ENCODE peak calls at places on chromosome 15, in eight cellular contexts. U is activated CD8-positive, alpha-beta memory T cell treated with anti-CD3 and anti-CD28 coated beads for 48 hours; Y is T-cell; W is kidney; Z is stimulated activated CD8-positive, alpha-beta memory T cell treated with anti-CD3 and anti-CD28 coated beads, Interleukin-4, amount 100 ng/mL, for 1 hour; C is upper lobe of right lung; T is lung microvascular endothelial cell; X is stimulated activated naive CD4-positive, alpha-beta T cell. L is an unnamed sample.

GRCh38 chr15:85443593-85444328 is 63.4 kb downstream of the AKAP13 start:
- DNase-seq in Y (no peak), U (no peak), T (peak), C (no peak), X (no peak), Z (no peak), W (no peak), L (no peak)

GRCh38 chr15:28086175-28086703 is 12.9 kb downstream of the OCA2 start:
- DNase-seq in U (no peak), C (no peak), W (no peak), T (peak), Z (no peak), Y (peak), X (no peak), L (no peak)

GRCh38 chr15:48063411-48063985 is 57.3 kb upstream of the SLC24A5 start:
- DNase-seq in U (no peak), C (no peak), Y (no peak), Z (no peak), X (no peak), W (no peak), T (no peak), L (no peak)

GRCh38 chr15:51374131-51374530 is 32.7 kb downstream of the GLDN start:
- DNase-seq in Z (no peak), U (no peak), Y (no peak), T (no peak), W (no peak), C (no peak), X (no peak), L (no peak)

GRCh38 chr15:48759921-48760320 is 50.9 kb downstream of the CEP152 start:
- DNase-seq in T (no peak), Y (no peak), U (no peak), C (no peak), Z (no peak), X (no peak), W (no peak), L (no peak)

GRCh38 chr15:77144492-77145070 is 73.7 kb upstream of the TSPAN3 start:
- DNase-seq in U (no peak), C (no peak), Z (no peak), Y (no peak), X (no peak), W (no peak), T (peak), L (no peak)

GRCh38 chr15:22973286-22973685 is 6.9 kb downstream of the CYFIP1 start:
- DNase-seq in W (no peak), Y (no peak), U (no peak), T (no peak), Z (no peak), C (no peak), X (no peak), L (no peak)

GRCh38 chr15:72179950-72180581 is 17.5 kb downstream of the GRAMD2A start:
- DNase-seq in W (peak), Y (no peak), C (no peak), Z (no peak), T (no peak), X (no peak), U (no peak), L (no peak)

GRCh38 chr15:83472797-83473196 is 25.7 kb downstream of the SH3GL3 start:
- DNase-seq in Z (no peak), X (no peak), Y (no peak), C (no peak), W (no peak), T (no peak), U (no peak), L (no peak)

GRCh38 chr15:41926184-41927056 is 32.6 kb upstream of the SPTBN5 start:
- DNase-seq in Z (no peak), W (no peak), T (peak), U (no peak), Y (no peak), C (no peak), X (peak), L (no peak)

GRCh38 chr15:25705430-25706115 is 157.6 kb downstream of the ATP10A start:
- DNase-seq in T (no peak), W (no peak), X (no peak), Y (no peak), C (peak), Z (no peak), U (no peak), L (no peak)

GRCh38 chr15:66138882-66139281 is 114.7 kb downstream of the MEGF11 start:
- DNase-seq in C (no peak), X (no peak), U (no peak), Z (no peak), W (no peak), T (no peak), Y (no peak), L (no peak)

GRCh38 chr15:58538225-58538731 is 106.5 kb downstream of the LIPC start:
- DNase-seq in C (no peak), U (no peak), X (no peak), T (no peak), W (no peak), Y (no peak), Z (no peak), L (no peak)

GRCh38 chr15:75036269-75036668 is 12.9 kb downstream of the PPCDC start:
- DNase-seq in U (no peak), Y (no peak), C (no peak), Z (no peak), X (no peak), T (peak), W (no peak), L (no peak)

L was measured in esophagus squamous epithelium.